ENCODE peak calls at places on chromosomes 2 and 18, in four cellular contexts. Q is stimulated activated CD4-positive, alpha-beta T cell treated with anti-CD3 and anti-CD28 coated beads, Interleukin-2, amount 100 ng/mL, for 48 hours; M is HTR-8/SVneo; V is neuronal stem cell. I is an unnamed sample.

GRCh38 chr2:218895758-218896500 is 15.3 kb downstream of the WNT10A start:
- DNase-seq in V (no peak), M (no peak), Q (no peak), I (no peak)

GRCh38 chr2:224293976-224294375 is 107.9 kb downstream of the FAM124B start:
- DNase-seq in M (no peak), V (peak), Q (no peak), I (no peak)

GRCh38 chr2:199405241-199405640 is 52.5 kb downstream of the SATB2 start:
- DNase-seq in Q (no peak), V (no peak), M (peak), I (no peak)

GRCh38 chr18:30406728-30407127 is 635.8 kb downstream of the DSC3 start:
- DNase-seq in Q (no peak), V (no peak), M (no peak), I (no peak)

GRCh38 chr18:8520266-8520665 is 89.0 kb upstream of the RAB12 start:
- DNase-seq in V (no peak), M (no peak), Q (no peak), I (no peak)

GRCh38 chr2:98913916-98914712 is 21.9 kb downstream of the CRACDL start:
- DNase-seq in Q (no peak), M (no peak), V (no peak), I (no peak)

GRCh38 chr2:234607691-234608090 is 110.8 kb upstream of the ARL4C start:
- DNase-seq in M (no peak), Q (no peak), V (no peak), I (peak)

GRCh38 chr2:26849056-26850001 is 1.4 kb downstream of the DPYSL5 start:
- DNase-seq in Q (no peak), V (peak), M (no peak), I (peak)

GRCh38 chr18:33755918-33756590 is 178.0 kb downstream of the ASXL3 start:
- DNase-seq in M (no peak), Q (no peak), V (no peak), I (no peak)

GRCh38 chr18:3170762-3171161 is 49.0 kb downstream of the MYOM1 start:
- DNase-seq in M (no peak), Q (no peak), V (no peak), I (no peak)

GRCh38 chr2:233165543-233165894 is 86.0 kb upstream of the ATG16L1 start:
- DNase-seq in Q (no peak), V (no peak), M (no peak), I (no peak)

GRCh38 chr2:20232837-20233207 is 7.9 kb upstream of the SDC1 start:
- DNase-seq in V (no peak), Q (no peak), M (no peak), I (no peak)

GRCh38 chr2:29694741-29695140 is 226.6 kb downstream of the ALK start:
- DNase-seq in Q (no peak), M (no peak), V (no peak), I (no peak)

GRCh38 chr2:20647764-20648164 is 3.1 kb downstream of the HS1BP3 start:
- DNase-seq in M (no peak), V (no peak), Q (no peak), I (no peak)

GRCh38 chr2:130836501-130837174 is at the start of gene ARHGEF4:
- DNase-seq in M (peak), Q (no peak), V (peak), I (peak)

GRCh38 chr18:75214766-75215515 is 4.3 kb downstream of the TSHZ1 start:
- DNase-seq in M (no peak), V (no peak), Q (no peak), I (no peak)

GRCh38 chr2:177758591-177759371 is 313.8 kb downstream of the PDE11A start:
- DNase-seq in V (peak), M (peak), Q (no peak), I (peak)

I was measured in ecto neural progenitor cell.